ENCODE peak calls at places on chromosomes 11 and 22, in six cellular contexts. B is T-helper 9 cell; T is activated gamma-delta T cell; V is ureter; J is stimulated activated CD8-positive, alpha-beta memory T cell treated with anti-CD3 and anti-CD28 coated beads, Interleukin-15, amount 100 ng/mL, for 1 hour; H is activated CD4-positive, CD25-positive, alpha-beta regulatory T cell. Q is an unnamed sample.

GRCh38 chr11:118353084-118353710 is 6.2 kb upstream of the UBE4A start:
- DNase-seq in B (no peak), T (no peak), V (no peak), J (no peak), H (no peak), Q (no peak)

GRCh38 chr11:74487875-74488274 is 5.6 kb downstream of the LIPT2 start:
- DNase-seq in B (no peak), T (no peak), V (no peak), J (no peak), H (no peak), Q (no peak)

GRCh38 chr11:8631395-8632110 is 37.5 kb upstream of the STK33 start:
- DNase-seq in B (no peak), T (no peak), V (no peak), J (no peak), H (no peak), Q (no peak)

GRCh38 chr11:34235189-34235588 is 122.6 kb downstream of the ABTB2 start:
- DNase-seq in B (no peak), T (no peak), V (no peak), J (no peak), H (no peak), Q (no peak)

GRCh38 chr11:58567889-58568512 is 7.7 kb downstream of the LPXN start:
- DNase-seq in B (peak), T (no peak), V (no peak), J (peak), H (peak), Q (no peak)

GRCh38 chr11:132408877-132409276 is 1038.5 kb downstream of the NTM start:
- DNase-seq in B (no peak), T (no peak), V (no peak), J (no peak), H (no peak), Q (peak)

GRCh38 chr11:100273066-100273815 is 413.8 kb upstream of the ARHGAP42 start:
- DNase-seq in B (no peak), T (peak), V (no peak), J (no peak), H (no peak), Q (no peak)

GRCh38 chr11:92216789-92217188 is 7.8 kb upstream of the FAT3 start:
- DNase-seq in B (no peak), T (no peak), V (no peak), J (no peak), H (no peak), Q (no peak)

GRCh38 chr22:39910875-39911601 is 10.2 kb downstream of the GRAP2 start:
- DNase-seq in B (no peak), T (no peak), V (no peak), J (no peak), H (no peak), Q (no peak)

GRCh38 chr11:133948711-133949110 is 8.1 kb downstream of the IGSF9B start:
- DNase-seq in B (no peak), T (no peak), V (no peak), J (no peak), H (no peak), Q (no peak)

GRCh38 chr11:92838655-92839334 is 130.7 kb upstream of the MTNR1B start:
- DNase-seq in B (no peak), T (no peak), V (no peak), J (no peak), H (no peak), Q (peak)

GRCh38 chr22:37230673-37231405 is 13.2 kb downstream of the RAC2 start:
- DNase-seq in B (no peak), T (no peak), V (no peak), J (no peak), H (peak), Q (no peak)

GRCh38 chr11:81989093-81989492 is 744.6 kb downstream of the FAM181B start:
- DNase-seq in B (no peak), T (no peak), V (no peak), J (no peak), H (no peak), Q (no peak)

GRCh38 chr11:76781046-76781801 is 1.9 kb upstream of the TSKU start:
- DNase-seq in B (no peak), T (no peak), V (no peak), J (no peak), H (no peak), Q (no peak)

GRCh38 chr11:75330279-75330678 is 21.2 kb downstream of the ARRB1 start:
- DNase-seq in B (no peak), T (no peak), V (no peak), J (no peak), H (no peak), Q (no peak)

GRCh38 chr11:123654566-123655081 is at the start of gene SCN3B:
- DNase-seq in B (no peak), T (no peak), V (peak), J (no peak), H (no peak), Q (peak)